ENCODE peak calls at places on chromosomes 5 and 9, in four cellular contexts. U is heart left ventricle, L is HCT116, H is WTC11. Y is an unnamed sample.

GRCh38 chr5:37871023-37871815 is 31.4 kb upstream of the GDNF start:
- ATAC-seq in U (no peak), L (no peak), H (no peak), Y (no peak)

GRCh38 chr5:90598300-90598699 is 39.7 kb downstream of the ADGRV1 start:
- ATAC-seq in U (no peak), L (no peak), H (peak), Y (no peak)

GRCh38 chr5:2686725-2687124 is 64.8 kb downstream of the IRX2 start:
- ATAC-seq in U (no peak), L (no peak), H (peak), Y (no peak)

GRCh38 chr5:65014769-65015168 is 246.0 kb downstream of the CWC27 start:
- ATAC-seq in U (no peak), L (no peak), H (no peak), Y (no peak)

GRCh38 chr9:107219486-107219853 is 63.6 kb upstream of the RAD23B start:
- ATAC-seq in U (no peak), L (no peak), H (no peak), Y (no peak)

GRCh38 chr9:131116281-131117101 is 8.9 kb upstream of the NUP214 start:
- ATAC-seq in U (peak), L (no peak), H (no peak), Y (peak)

GRCh38 chr9:91361294-91362201 is at the start of gene AUH:
- ATAC-seq in U (peak), L (peak), H (peak), Y (peak)

GRCh38 chr5:148984333-148984732 is 78.5 kb downstream of the SH3TC2 start:
- ATAC-seq in U (no peak), L (peak), H (peak), Y (no peak)

GRCh38 chr5:40093550-40093949 is 586.2 kb upstream of the PTGER4 start:
- ATAC-seq in U (no peak), L (no peak), H (no peak), Y (no peak)

GRCh38 chr9:137534256-137535119 is 15.7 kb downstream of the PNPLA7 start:
- ATAC-seq in U (no peak), L (peak), H (peak), Y (peak)

GRCh38 chr5:149611327-149611726 is 30.0 kb downstream of the ARHGEF37 start:
- ATAC-seq in U (no peak), L (no peak), H (peak), Y (no peak)

GRCh38 chr9:3857673-3858072 is 331.9 kb upstream of the RFX3 start:
- ATAC-seq in U (no peak), L (no peak), H (no peak), Y (no peak)

GRCh38 chr9:712643-713042 is 128.9 kb upstream of the DMRT1 start:
- ATAC-seq in U (no peak), L (no peak), H (no peak), Y (no peak)

GRCh38 chr9:115263731-115264130 is 145.8 kb upstream of the TNC start:
- ATAC-seq in U (no peak), L (no peak), H (no peak), Y (no peak)

GRCh38 chr5:149872351-149873040 is 72.1 kb downstream of the PDE6A start:
- ATAC-seq in U (peak), L (no peak), H (no peak), Y (no peak)

GRCh38 chr9:78212868-78213267 is 23.0 kb upstream of the CEP78 start:
- ATAC-seq in U (no peak), L (no peak), H (no peak), Y (no peak)

GRCh38 chr5:50535393-50535792 is 94.3 kb upstream of the EMB start:
- ATAC-seq in U (no peak), L (no peak), H (no peak), Y (no peak)

GRCh38 chr9:133484671-133485437 is 6.0 kb upstream of the SLC2A6 start:
- ATAC-seq in U (no peak), L (peak), H (no peak), Y (no peak)

GRCh38 chr5:93359296-93359957 is 221.6 kb downstream of the NR2F1-AS1 start:
- ATAC-seq in U (no peak), L (peak), H (no peak), Y (peak)

GRCh38 chr5:16628376-16628775 is 11.6 kb upstream of the RETREG1 start:
- ATAC-seq in U (no peak), L (no peak), H (no peak), Y (no peak)

GRCh38 chr5:114393159-114393558 is 31.3 kb downstream of the KCNN2 start:
- ATAC-seq in U (no peak), L (no peak), H (no peak), Y (no peak)

GRCh38 chr5:83924171-83924570 is 203.5 kb upstream of the HAPLN1 start:
- ATAC-seq in U (no peak), L (no peak), H (no peak), Y (no peak)

Y was measured in gastroesophageal sphincter.